ENCODE peak calls at places on chromosomes 5 and 9, in five cellular contexts. F is lower lobe of right lung; S is psoas muscle; B is PC-9; O is effector memory CD4-positive, alpha-beta T cell. E is an unnamed sample. For H3K9me3 and H3K4me1, the result is how much of the 10 kb centered on the place peaks cover.

GRCh38 chr5:122093415-122093814 is 15.4 kb upstream of the LOX start:
- DNase-seq in F (no peak), S (no peak), O (no peak), B (no peak), E (no peak)

GRCh38 chr5:77973253-77973609 is 197.1 kb upstream of the TBCA start:
- DNase-seq in B (no peak), S (no peak), F (no peak), O (no peak), E (no peak)

GRCh38 chr9:113537227-113537810 is 73.8 kb downstream of the RGS3 start:
- DNase-seq in F (no peak), S (peak), O (no peak), B (no peak), E (no peak)

GRCh38 chr5:56481147-56481997 is 248.2 kb upstream of the ANKRD55 start:
- DNase-seq in O (no peak), F (peak), B (peak), S (peak), E (no peak)

GRCh38 chr9:21326526-21327139 is 8.6 kb downstream of the KLHL9 start:
- DNase-seq in O (no peak), B (no peak), F (no peak), S (no peak), E (no peak)

GRCh38 chr5:179243333-179243732 is 101.9 kb downstream of the ADAMTS2 start:
- DNase-seq in S (no peak), O (no peak), B (no peak), F (no peak), E (no peak)

GRCh38 chr9:5773324-5773999 is 59.5 kb downstream of the ERMP1 start:
- DNase-seq in O (no peak), S (no peak), F (no peak), B (no peak), E (no peak)

GRCh38 chr5:135221187-135221473 is 177.9 kb downstream of the MACROH2A1 start:
- DNase-seq in S (no peak), B (no peak), F (no peak), O (no peak), E (peak)

GRCh38 chr5:125499969-125500368 is 753.5 kb upstream of the ZNF608 start:
- DNase-seq in S (no peak), O (no peak), F (no peak), B (no peak), E (no peak)

GRCh38 chr5:16983022-16983639 is 47.0 kb upstream of the MYO10 start:
- DNase-seq in B (peak), O (no peak), F (no peak), S (no peak), E (no peak)

GRCh38 chr9:86563350-86563749 is 209.1 kb upstream of the TUT7 start:
- DNase-seq in F (no peak), S (no peak), B (no peak), O (no peak), E (no peak)

GRCh38 chr9:130444565-130445221 is at the start of gene ASS1:
- DNase-seq in B (peak), F (peak), O (no peak), S (peak), E (no peak)

GRCh38 chr9:71669265-71669975 is 98.9 kb downstream of the CEMIP2 start:
- DNase-seq in F (no peak), O (no peak), B (no peak), S (no peak), E (no peak)

GRCh38 chr9:81634915-81635516 is 54.3 kb downstream of the TLE1 start:
- DNase-seq in O (no peak), F (no peak), S (no peak), B (no peak), E (no peak)

GRCh38 chr5:22793463-22793862 is 59.7 kb downstream of the CDH12 start:
- DNase-seq in S (no peak), F (no peak), B (no peak), O (no peak), E (no peak)

GRCh38 chr5:6480133-6481051 is 31.7 kb downstream of the UBE2QL1 start:
- DNase-seq in F (no peak), B (no peak), S (no peak), O (no peak), E (no peak)

GRCh38 chr5:58148366-58148765 is 311.5 kb downstream of the PLK2 start:
- DNase-seq in B (no peak), O (no peak), F (no peak), S (no peak), E (no peak)

GRCh38 chr5:100644206-100644605 is 109.0 kb downstream of the FAM174A start:
- DNase-seq in F (no peak), O (no peak), B (no peak), S (no peak), E (no peak)

GRCh38 chr5:157108961-157109360 is at the start of gene HAVCR2:
- DNase-seq in B (no peak), O (no peak), F (peak), S (no peak), E (no peak)

GRCh38 chr5:154562244-154562861 is 84.3 kb upstream of the HAND1 start:
- DNase-seq in F (no peak), B (no peak), O (no peak), S (no peak), E (no peak)

GRCh38 chr5:90020575-90021535 is 388.7 kb downstream of the CETN3 start:
- DNase-seq in F (no peak), B (peak), O (no peak), S (no peak), E (no peak)

GRCh38 chr5:141598389-141599360 is 20.1 kb downstream of the DIAPH1 start:
- DNase-seq in F (no peak), B (no peak), O (no peak), S (no peak), E (no peak)

GRCh38 chr9:14179449-14179848 is 134.5 kb downstream of the NFIB start:
- DNase-seq in B (peak), F (no peak), S (no peak), O (no peak), E (no peak)

GRCh38 chr9:87269777-87270176 is 227.9 kb upstream of the DAPK1 start:
- DNase-seq in B (no peak), O (no peak), S (no peak), F (no peak), E (no peak)

GRCh38 chr9:33130501-33130900 is 36.6 kb downstream of the B4GALT1 start:
- DNase-seq in B (no peak), O (no peak), F (no peak), S (no peak), E (no peak)

GRCh38 chr9:137138058-137138697 is 776 bp upstream of the GRIN1 start:
- DNase-seq in O (no peak), F (no peak), S (no peak), B (no peak), E (no peak)

GRCh38 chr9:136108648-136109266 is 9.9 kb downstream of the TMEM250 start:
- DNase-seq in B (no peak), O (no peak), S (no peak), F (no peak), E (no peak)

GRCh38 chr5:39175273-39175955 is 43.9 kb downstream of the FYB1 start:
- DNase-seq in F (no peak), O (peak), S (no peak), B (no peak), E (no peak)

GRCh38 chr5:23820764-23821471 is 313.5 kb downstream of the PRDM9 start:
- DNase-seq in S (no peak), O (no peak), F (no peak), B (no peak), E (no peak)

GRCh38 chr5:32443541-32444190 is 874 bp downstream of the ZFR start:
- DNase-seq in F (peak), S (peak), O (peak), B (peak), E (no peak)

GRCh38 chr9:122904466-122904822 is 715 bp downstream of the RC3H2 start:
- DNase-seq in B (peak), F (peak), S (no peak), O (no peak), E (no peak)

GRCh38 chr9:133147412-133148271 is 16.1 kb downstream of the GBGT1 start:
- DNase-seq in B (peak), O (peak), F (peak), S (peak), E (no peak)

GRCh38 chr9:4009006-4009511 is 290.8 kb downstream of the GLIS3 start:
- DNase-seq in S (no peak), F (no peak), B (no peak), O (no peak), E (no peak)

GRCh38 chr9:5799314-5799713 is 33.6 kb downstream of the ERMP1 start:
- DNase-seq in S (no peak), F (no peak), O (no peak), B (peak), E (no peak)

GRCh38 chr9:108056805-108057386 is 567.3 kb upstream of the KLF4 start:
- DNase-seq in F (no peak), B (no peak), O (no peak), S (no peak), E (no peak)

GRCh38 chr9:33234511-33235467 is 5.2 kb upstream of the SPINK4 start:
- DNase-seq in B (no peak), S (no peak), O (no peak), F (no peak), E (no peak)

GRCh38 chr9:69332067-69332685 is 7.2 kb downstream of the ENTREP1 start:
- DNase-seq in S (no peak), F (no peak), B (no peak), O (no peak), E (no peak)
- H3K27ac ChIP-seq in S (peak), F (no peak), B (no peak), O (no peak), E (no peak)

GRCh38 chr9:84697494-84698114 is 28.1 kb downstream of the NTRK2 start:
- DNase-seq in O (peak), F (peak), B (peak), S (peak), E (peak)
- H3K9me3 ChIP-seq in O (under half), F (under half), B (under half), S (under half), E (under half)

GRCh38 chr5:1731091-1731639 is 68.5 kb downstream of the MRPL36 start:
- DNase-seq in F (no peak), O (no peak), S (no peak), B (no peak), E (peak)
- H3K4me1 ChIP-seq in F (under half), O (under half), S (under half), B (under half), E (under half)

GRCh38 chr9:129337287-129338140 is 159.5 kb upstream of the IER5L start:
- DNase-seq in S (no peak), O (no peak), F (no peak), B (no peak), E (no peak)
- H3K27ac ChIP-seq in S (peak), O (no peak), F (peak), B (no peak), E (no peak)

GRCh38 chr5:150879358-150879757 is 25.4 kb downstream of the ZNF300 start:
- DNase-seq in O (no peak), B (no peak), F (no peak), S (no peak), E (no peak)
- H3K9me3 ChIP-seq in O (under half), B (under half), F (under half), S (under half), E (under half)

DNA sequence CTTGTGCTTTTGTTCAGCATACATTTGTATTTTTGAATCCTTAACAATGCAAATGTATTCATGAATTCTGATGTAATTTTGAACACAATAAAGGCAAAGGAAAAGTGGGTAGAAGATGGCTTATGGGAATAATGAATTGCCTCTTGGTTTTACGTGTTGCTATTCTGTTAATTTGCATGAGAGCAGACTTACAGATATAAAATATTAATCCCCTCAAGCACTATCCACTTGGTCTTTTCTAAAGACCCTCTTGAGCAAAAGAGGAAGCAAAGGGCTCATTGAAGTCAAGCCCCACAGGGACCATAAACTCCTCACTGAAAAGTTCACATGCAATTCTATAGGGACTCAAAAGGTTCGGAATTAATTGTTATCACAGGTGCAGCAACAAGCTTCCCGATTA is 51.9 kb downstream of the OSTF1 start:
- DNase-seq in O (no peak), F (no peak), B (no peak), S (no peak), E (no peak)
- H3K4me1 ChIP-seq in O (under half), F (under half), B (under half), S (under half), E (under half)